ENCODE peak calls at places on chromosomes 11 and 22, in six cellular contexts. Y is lower leg skin, E is spleen, M is transverse colon, C is upper lobe of right lung, Z is neural progenitor cell. N is an unnamed sample.

GRCh38 chr11:7376386-7376785 is 108.9 kb upstream of the OLFML1 start:
- DNase-seq in Y (no peak), E (no peak), M (no peak), C (no peak), Z (no peak), N (no peak)

GRCh38 chr22:45503816-45504702 is 1.4 kb downstream of the FBLN1 start:
- DNase-seq in Y (no peak), E (no peak), M (no peak), C (no peak), Z (peak; percentile 97), N (no peak)

GRCh38 chr22:44985906-44986527 is 23.8 kb downstream of the PHF21B start:
- DNase-seq in Y (no peak), E (no peak), M (no peak), C (no peak), Z (no peak), N (no peak)

GRCh38 chr11:102177126-102177525 is 66.9 kb downstream of the YAP1 start:
- DNase-seq in Y (no peak), E (no peak), M (no peak), C (no peak), Z (no peak), N (no peak)

GRCh38 chr11:13963949-13964770 is 1.6 kb downstream of the SPON1 start:
- DNase-seq in Y (no peak), E (no peak), M (peak; percentile 62), C (peak; percentile 70), Z (peak; percentile 75), N (no peak)

GRCh38 chr11:61083601-61084147 is 18.6 kb upstream of the CD5 start:
- DNase-seq in Y (no peak), E (no peak), M (no peak), C (no peak), Z (no peak), N (no peak)

GRCh38 chr22:49078076-49078710 is 749.5 kb downstream of the BRD1 start:
- DNase-seq in Y (peak; percentile 74), E (no peak), M (no peak), C (peak; percentile 58), Z (no peak), N (no peak)

GRCh38 chr22:42169055-42169469 is 38.5 kb upstream of the CYP2D6 start:
- DNase-seq in Y (no peak), E (peak; percentile 88), M (peak; percentile 72), C (no peak), Z (peak; percentile 89), N (peak; percentile 18)

GRCh38 chr11:31218847-31219246 is 150.7 kb downstream of the DCDC1 start:
- DNase-seq in Y (no peak), E (no peak), M (no peak), C (no peak), Z (no peak), N (no peak)

GRCh38 chr11:60265373-60266214 is 14.9 kb upstream of the MS4A4A start:
- DNase-seq in Y (no peak), E (no peak), M (no peak), C (no peak), Z (peak; percentile 43), N (peak; percentile 3)

GRCh38 chr11:134036484-134037092 is 32.3 kb upstream of the JAM3 start:
- DNase-seq in Y (no peak), E (no peak), M (no peak), C (no peak), Z (peak; percentile 47), N (no peak)

GRCh38 chr11:6745465-6746015 is 26.2 kb downstream of the OR2AG2 start:
- DNase-seq in Y (no peak), E (no peak), M (no peak), C (no peak), Z (no peak), N (no peak)

GRCh38 chr11:92199991-92200390 is 24.6 kb upstream of the FAT3 start:
- DNase-seq in Y (no peak), E (no peak), M (no peak), C (no peak), Z (no peak), N (no peak)

GRCh38 chr11:45045692-45046471 is 95.2 kb upstream of the TP53I11 start:
- DNase-seq in Y (peak; percentile 95), E (peak; percentile 86), M (peak; percentile 28), C (peak; percentile 76), Z (no peak), N (no peak)

GRCh38 chr22:29964777-29965176 is 81.8 kb downstream of the MTMR3 start:
- DNase-seq in Y (no peak), E (no peak), M (no peak), C (no peak), Z (no peak), N (no peak)

GRCh38 chr11:1229471-1230120 is 6.7 kb downstream of the MUC5B start:
- DNase-seq in Y (peak; percentile 81), E (peak; percentile 65), M (peak; percentile 68), C (no peak), Z (no peak), N (no peak)

GRCh38 chr22:32722441-32722840 is 79.1 kb upstream of the TIMP3 start:
- DNase-seq in Y (no peak), E (no peak), M (no peak), C (no peak), Z (no peak), N (no peak)

GRCh38 chr11:118694771-118695170 is 15.3 kb upstream of the TREH start:
- DNase-seq in Y (no peak), E (no peak), M (no peak), C (no peak), Z (no peak), N (no peak)

GRCh38 chr22:35761037-35761436 is 43.4 kb downstream of the APOL5 start:
- DNase-seq in Y (no peak), E (no peak), M (no peak), C (no peak), Z (no peak), N (no peak)

GRCh38 chr22:35754761-35755160 is 37.1 kb downstream of the APOL5 start:
- DNase-seq in Y (no peak), E (no peak), M (no peak), C (no peak), Z (no peak), N (no peak)

GRCh38 chr22:35752833-35753189 is 35.1 kb downstream of the APOL5 start:
- DNase-seq in Y (no peak), E (no peak), M (no peak), C (no peak), Z (no peak), N (no peak)

GRCh38 chr22:35758394-35758793 is 40.7 kb downstream of the APOL5 start:
- DNase-seq in Y (no peak), E (no peak), M (no peak), C (no peak), Z (no peak), N (no peak)

DNA sequence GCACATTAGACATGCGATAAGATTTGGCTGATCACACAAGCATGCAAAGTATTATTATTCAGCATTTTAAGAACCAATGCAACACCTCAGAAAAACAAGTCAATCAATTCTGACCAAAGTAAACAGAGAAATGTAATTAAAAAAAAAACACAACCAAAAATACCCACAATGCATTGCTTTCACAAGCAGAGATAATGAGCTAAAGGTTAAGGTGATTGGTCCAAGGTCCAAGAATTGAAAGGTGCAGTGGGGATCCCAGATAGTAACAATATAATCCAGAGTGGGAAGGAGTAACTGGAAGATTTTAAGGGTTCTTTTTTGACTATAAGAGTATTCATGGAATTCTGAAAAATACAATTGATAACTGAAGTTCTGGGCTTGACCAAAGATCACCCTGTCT is 39.0 kb downstream of the APOL5 start:
- DNase-seq in Y (no peak), E (no peak), M (no peak), C (no peak), Z (no peak), N (no peak)
- H3K4me3 ChIP-seq in Y (no peak overlapping the region), E (no peak overlapping the region), M (no peak overlapping the region), C (no peak overlapping the region), Z (no peak overlapping the region), N (no peak overlapping the region)

GRCh38 chr11:65960824-65961266 is 689 bp upstream of the SART1 start:
- DNase-seq in Y (no peak), E (peak; percentile 66), M (no peak), C (no peak), Z (no peak), N (no peak)

GRCh38 chr11:65961267-65962135 is at the start of gene SART1:
- DNase-seq in Y (peak; percentile 99), E (peak; percentile 99), M (peak; percentile 97), C (peak; percentile 98), Z (peak; percentile 99), N (peak; percentile 86)

GRCh38 chr11:65962136-65962564 is 616 bp downstream of the SART1 start:
- DNase-seq in Y (no peak), E (no peak), M (no peak), C (no peak), Z (no peak), N (no peak)

GRCh38 chr11:65958306-65958705 is 3.2 kb upstream of the SART1 start:
- DNase-seq in Y (no peak), E (no peak), M (no peak), C (no peak), Z (no peak), N (no peak)

DNA sequence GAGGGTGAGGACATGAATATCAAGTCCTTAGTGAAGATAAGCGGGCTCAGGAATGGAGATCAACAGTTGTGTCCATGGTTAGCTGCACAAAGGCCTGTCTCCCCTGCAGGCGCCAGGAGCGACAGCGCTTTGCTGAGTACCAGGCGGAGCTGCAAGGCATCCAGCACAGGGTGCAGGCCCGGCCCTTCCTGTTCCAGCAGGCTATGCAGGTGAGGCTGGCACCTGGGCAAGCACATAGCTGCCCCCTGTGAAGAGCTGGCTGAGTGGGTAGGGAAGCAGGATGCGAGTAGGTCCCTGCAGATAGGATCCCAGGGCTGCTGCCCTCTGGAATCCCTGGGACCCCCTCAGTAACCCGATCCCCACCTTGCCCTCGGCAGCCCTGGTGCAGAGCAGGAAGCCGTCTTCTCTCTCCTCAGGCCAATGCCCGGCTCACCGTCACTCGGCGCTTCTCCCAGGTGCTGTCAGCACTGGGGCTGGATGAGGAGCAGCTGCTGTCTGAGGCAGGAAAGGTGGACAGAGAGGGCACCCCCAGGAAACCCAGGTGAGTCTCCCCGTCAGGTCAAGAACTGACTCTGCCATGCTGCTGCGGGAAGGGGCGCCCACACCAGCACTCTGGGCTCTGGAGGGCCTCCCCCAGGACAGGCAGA is 2.6 kb upstream of the SART1 start:
- DNase-seq in Y (no peak), E (peak; percentile 74), M (no peak), C (no peak), Z (no peak), N (no peak)
- TF ChIP-seq CTCF in Y (no peak), E (no peak), M (no peak), C (no peak), Z (no peak), N (no peak)

GRCh38 chr11:75579841-75580240 is 17.8 kb downstream of the SERPINH1 start:
- DNase-seq in Y (no peak), E (no peak), M (no peak), C (no peak), Z (no peak), N (no peak)

GRCh38 chr11:75585271-75585670 is 23.2 kb downstream of the SERPINH1 start:
- DNase-seq in Y (no peak), E (no peak), M (no peak), C (no peak), Z (no peak), N (no peak)

GRCh38 chr11:75582935-75583709 is 21.1 kb downstream of the SERPINH1 start:
- DNase-seq in Y (peak; percentile 92), E (peak; percentile 91), M (peak; percentile 57), C (peak; percentile 86), Z (peak; percentile 90), N (no peak)

GRCh38 chr11:75583710-75584658 is 21.9 kb downstream of the SERPINH1 start:
- DNase-seq in Y (peak; percentile 94), E (peak; percentile 82), M (peak; percentile 45), C (peak; percentile 85), Z (peak; percentile 86), N (no peak)

GRCh38 chr11:75582461-75582934 is 20.4 kb downstream of the SERPINH1 start:
- DNase-seq in Y (no peak), E (no peak), M (no peak), C (no peak), Z (no peak), N (no peak)
- H3K4me3 ChIP-seq in Y (no peak overlapping the region), E (peak overlapping the region; percentile 84), M (peak overlapping the region; percentile 57), C (peak overlapping the region; percentile 68), Z (no peak overlapping the region), N (no peak overlapping the region)

GRCh38 chr11:33257160-33257896 is at the start of gene HIPK3:
- DNase-seq in Y (peak; percentile 95), E (peak; percentile 98), M (peak; percentile 87), C (peak; percentile 95), Z (peak; percentile 94), N (no peak)
- TF ChIP-seq CTCF in Y (no peak), E (no peak), M (peak; percentile 14), C (peak; percentile 27), Z (peak; percentile 33), N (peak; percentile 74)